ENCODE peak calls at places on chromosomes 1 and 21, in seven cellular contexts. B, N, S, O, X, H and K are unnamed samples. For H3K9me3, the result is how much of the 10 kb centered on the place peaks cover.

GRCh38 chr1:16212251-16212961 is at the start of gene ARHGEF19:
- DNase-seq in S (no peak), H (peak), X (no peak), O (no peak), N (peak), B (no peak), K (peak)

GRCh38 chr1:23657659-23658275 is 33.8 kb upstream of the RPL11 start:
- DNase-seq in O (peak), B (no peak), H (peak), S (peak), N (peak), X (no peak), K (peak)

GRCh38 chr21:45847870-45848269 is 133.7 kb upstream of the COL6A1 start:
- DNase-seq in O (peak), B (no peak), S (no peak), X (no peak), N (no peak), H (no peak), K (no peak)

GRCh38 chr21:45156459-45156858 is 82.1 kb downstream of the ADARB1 start:
- DNase-seq in N (no peak), B (no peak), O (no peak), X (no peak), S (no peak), H (no peak), K (no peak)

GRCh38 chr1:241654641-241655040 is 2.6 kb downstream of the WDR64 start:
- DNase-seq in N (no peak), X (no peak), S (no peak), O (no peak), B (no peak), H (no peak), K (no peak)

GRCh38 chr1:236486315-236486714 is 37.5 kb upstream of the LGALS8 start:
- DNase-seq in O (peak), H (no peak), B (no peak), N (no peak), X (no peak), S (no peak), K (no peak)

GRCh38 chr21:36171327-36171726 is 14.7 kb downstream of the DOP1B start:
- DNase-seq in O (no peak), H (no peak), S (no peak), N (no peak), X (no peak), B (no peak), K (no peak)

GRCh38 chr1:196637606-196638005 is 14.2 kb upstream of the CFH start:
- DNase-seq in O (no peak), N (no peak), X (no peak), H (no peak), B (no peak), S (no peak), K (no peak)

GRCh38 chr1:212295579-212295978 is 10.4 kb downstream of the PPP2R5A start:
- DNase-seq in N (no peak), B (no peak), S (no peak), O (no peak), H (no peak), X (no peak), K (no peak)

GRCh38 chr21:16294128-16294527 is 564.3 kb downstream of the USP25 start:
- DNase-seq in O (no peak), B (no peak), X (no peak), N (no peak), S (no peak), H (no peak), K (no peak)

GRCh38 chr1:198778049-198778448 is 139.2 kb downstream of the PTPRC start:
- DNase-seq in O (no peak), X (no peak), N (no peak), H (peak), B (no peak), S (no peak), K (peak)

GRCh38 chr21:15301014-15301413 is 236.2 kb upstream of the NRIP1 start:
- DNase-seq in X (no peak), B (no peak), N (no peak), H (no peak), O (peak), S (peak), K (no peak)

GRCh38 chr21:46095814-46096595 is 1.9 kb upstream of the COL6A2 start:
- DNase-seq in H (no peak), B (no peak), N (no peak), O (no peak), X (no peak), S (no peak), K (no peak)

GRCh38 chr1:190478193-190479007 is 736 bp upstream of the BRINP3 start:
- DNase-seq in N (peak), O (peak), H (no peak), S (no peak), X (no peak), B (no peak), K (no peak)

GRCh38 chr1:42963378-42964005 is 4.8 kb upstream of the SLC2A1 start:
- DNase-seq in X (no peak), N (no peak), B (no peak), O (peak), S (no peak), H (no peak), K (no peak)

GRCh38 chr1:94490556-94490955 is 51.0 kb downstream of the F3 start:
- DNase-seq in X (no peak), H (no peak), O (no peak), B (no peak), S (no peak), N (no peak), K (no peak)

GRCh38 chr1:35408925-35409324 is 140.4 kb downstream of the ZMYM4 start:
- DNase-seq in B (no peak), X (no peak), S (no peak), N (no peak), O (no peak), H (no peak), K (no peak)

GRCh38 chr1:77039739-77040138 is 172.5 kb downstream of the ST6GALNAC5 start:
- DNase-seq in B (no peak), O (peak), X (no peak), S (no peak), H (no peak), N (no peak), K (no peak)

GRCh38 chr1:85936057-85936456 is 220.5 kb downstream of the COL24A1 start:
- DNase-seq in S (no peak), O (no peak), B (no peak), X (no peak), N (no peak), H (no peak), K (no peak)

GRCh38 chr1:177476706-177477105 is 305.9 kb downstream of the BRINP2 start:
- DNase-seq in O (no peak), N (no peak), S (no peak), X (no peak), B (no peak), H (no peak), K (no peak)

GRCh38 chr1:154497026-154497806 is 4.8 kb upstream of the TDRD10 start:
- DNase-seq in S (no peak), O (no peak), H (peak), X (no peak), B (no peak), N (peak), K (peak)

GRCh38 chr21:44990921-44991320 is 51.1 kb downstream of the SLX9 start:
- DNase-seq in O (no peak), H (peak), N (no peak), X (no peak), B (no peak), S (no peak), K (peak)

GRCh38 chr1:164296172-164296571 is 262.8 kb upstream of the PBX1 start:
- DNase-seq in N (no peak), S (peak), H (no peak), O (no peak), X (no peak), B (no peak), K (peak)

GRCh38 chr1:203320546-203321272 is 15.4 kb downstream of the BTG2 start:
- DNase-seq in O (peak), N (peak), B (no peak), S (no peak), X (peak), H (peak), K (peak)

GRCh38 chr1:111489604-111490003 is 13.8 kb downstream of the ADORA3 start:
- DNase-seq in H (no peak), B (no peak), X (no peak), S (no peak), O (no peak), N (no peak), K (no peak)

GRCh38 chr1:221435510-221435909 is 306.4 kb downstream of the DUSP10 start:
- DNase-seq in H (no peak), N (peak), O (peak), X (no peak), S (peak), B (no peak), K (no peak)

GRCh38 chr1:109161836-109162606 is 48.1 kb downstream of the ELAPOR1 start:
- DNase-seq in H (peak), X (no peak), O (peak), N (peak), B (no peak), S (no peak), K (peak)

GRCh38 chr21:46071082-46071481 is 26.8 kb upstream of the COL6A2 start:
- DNase-seq in H (peak), S (no peak), X (no peak), B (peak), O (no peak), N (no peak), K (peak)

GRCh38 chr1:23627065-23627464 is 64.5 kb upstream of the RPL11 start:
- DNase-seq in X (no peak), O (no peak), S (no peak), B (no peak), H (peak), N (peak), K (no peak)

GRCh38 chr1:15455522-15455921 is 1.0 kb upstream of the CELA2A start:
- DNase-seq in X (no peak), S (no peak), N (no peak), H (no peak), B (no peak), O (peak), K (no peak)

GRCh38 chr1:181351740-181352139 is 131.6 kb upstream of the CACNA1E start:
- DNase-seq in B (no peak), X (no peak), N (no peak), S (no peak), O (no peak), H (no peak), K (no peak)

GRCh38 chr1:119159963-119160362 is 19.5 kb upstream of the WARS2 start:
- DNase-seq in B (no peak), H (no peak), X (no peak), S (no peak), O (peak), N (no peak), K (no peak)

GRCh38 chr1:175072131-175072941 is 4.7 kb downstream of the TNN start:
- DNase-seq in B (peak), N (no peak), S (no peak), O (peak), X (no peak), H (no peak), K (peak)

GRCh38 chr1:100989306-100990077 is 36.1 kb downstream of the DPH5 start:
- DNase-seq in O (peak), N (no peak), S (no peak), H (no peak), B (no peak), X (no peak), K (no peak)

GRCh38 chr21:41726630-41726969 is 40.3 kb downstream of the RIPK4 start:
- DNase-seq in H (no peak), X (no peak), N (no peak), O (no peak), S (no peak), B (no peak), K (no peak)
- H3K27ac ChIP-seq in H (no peak), X (no peak), N (no peak), O (no peak), S (no peak), B (no peak), K (no peak)

DNA sequence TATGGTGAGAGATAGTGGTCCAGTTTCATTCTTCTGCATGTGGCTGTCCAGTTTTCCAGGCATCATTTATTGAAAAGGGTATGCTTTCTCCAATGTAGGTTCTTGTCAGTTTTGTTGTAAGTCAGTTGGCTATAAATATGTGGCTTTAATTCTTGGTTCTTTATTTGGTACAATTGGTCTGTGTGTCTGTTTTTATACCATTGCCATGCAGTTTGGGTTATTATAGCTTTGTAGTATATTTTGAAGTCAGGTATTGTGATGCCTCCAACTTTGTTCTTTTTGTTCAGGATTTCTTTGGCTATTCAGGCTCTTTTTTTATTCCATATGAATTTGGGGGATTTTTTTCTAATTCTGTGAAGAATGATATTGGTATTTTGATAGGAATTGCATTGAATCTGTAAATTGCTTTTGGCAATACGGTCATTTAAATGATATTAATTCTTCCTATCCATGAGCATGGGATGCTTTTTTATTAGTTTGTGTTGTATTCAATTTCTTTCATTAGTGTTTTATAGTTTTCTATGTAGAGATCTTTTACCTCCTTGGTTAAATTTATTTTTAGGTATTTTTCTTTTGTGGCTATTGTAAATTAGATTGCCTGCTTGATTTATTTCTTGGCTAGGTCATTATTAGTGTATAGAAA is 3.3 kb downstream of the DNAH14 start:
- DNase-seq in B (no peak), O (no peak), H (no peak), S (no peak), X (no peak), N (no peak), K (no peak)
- H3K9me3 ChIP-seq in B (under half), O (under half), H (under half), S (under half), X (under half), N (under half), K (under half)

DNA sequence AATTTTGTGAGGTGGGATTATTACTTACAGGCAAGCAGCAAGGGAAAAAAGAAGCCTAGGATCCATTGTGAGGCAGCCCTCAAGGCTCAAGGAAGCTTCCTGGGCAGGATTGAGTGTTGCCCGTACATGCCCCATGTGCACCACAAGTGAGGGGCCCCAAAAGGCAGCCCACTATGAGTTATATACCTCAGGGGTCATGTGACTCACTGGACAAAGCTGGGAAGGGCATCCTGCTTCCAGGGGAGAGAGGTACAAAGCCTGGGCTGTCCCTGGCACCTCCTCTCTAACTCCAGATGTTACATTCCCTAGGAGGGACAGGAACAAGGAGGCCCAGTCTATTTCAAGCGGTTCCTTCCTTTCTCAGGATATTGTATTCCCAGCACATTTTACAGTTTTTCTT is 34.0 kb upstream of the CD1D start:
- DNase-seq in N (no peak), H (no peak), O (no peak), S (no peak), B (no peak), X (no peak), K (no peak)
- H3K4me3 ChIP-seq in N (no peak), H (no peak), O (no peak), S (no peak), B (no peak), X (no peak), K (no peak)

GRCh38 chr1:31055501-31055900 is 10.0 kb downstream of the PUM1 start:
- DNase-seq in H (no peak), S (no peak), O (no peak), B (no peak), X (no peak), N (peak), K (no peak)

GRCh38 chr1:31058012-31058411 is 7.5 kb downstream of the PUM1 start:
- DNase-seq in O (no peak), B (no peak), N (no peak), S (no peak), X (no peak), H (no peak), K (no peak)

GRCh38 chr1:31054349-31054748 is 11.2 kb downstream of the PUM1 start:
- DNase-seq in H (no peak), S (no peak), N (peak), X (no peak), O (peak), B (no peak), K (no peak)

GRCh38 chr1:31055953-31056352 is 9.6 kb downstream of the PUM1 start:
- DNase-seq in S (no peak), X (no peak), H (no peak), B (no peak), N (no peak), O (no peak), K (no peak)

GRCh38 chr1:31054958-31055481 is 10.5 kb downstream of the PUM1 start:
- DNase-seq in O (no peak), N (no peak), S (no peak), X (no peak), B (no peak), H (no peak), K (no peak)
- H3K27ac ChIP-seq in O (peak), N (no peak), S (no peak), X (no peak), B (no peak), H (no peak), K (no peak)

DNA sequence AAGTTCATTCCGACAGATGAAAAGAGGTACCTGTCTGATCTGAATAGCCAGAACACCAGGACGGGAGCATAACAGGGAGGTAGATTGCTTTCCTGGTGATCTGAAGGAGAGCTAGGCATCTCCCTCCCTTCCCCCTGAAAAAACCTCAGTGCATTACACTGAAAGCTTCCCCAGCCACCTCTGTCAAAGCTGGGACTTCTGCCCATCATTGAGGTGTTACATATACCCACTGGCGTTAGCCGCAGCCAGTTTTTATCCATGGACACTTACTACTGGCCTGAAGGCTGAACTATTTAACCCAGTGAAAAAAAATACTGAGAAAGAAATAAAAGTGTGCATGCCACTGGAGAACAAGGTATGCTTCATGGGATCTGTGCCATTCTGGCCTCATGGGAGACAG is 568.3 kb upstream of the ADAMTS5 start:
- DNase-seq in X (no peak), H (no peak), S (no peak), B (no peak), N (no peak), O (no peak), K (no peak)
- H3K9me3 ChIP-seq in X (under half), H (under half), S (under half), B (under half), N (under half), O (under half), K (under half)

GRCh38 chr1:9590201-9590600 is 1.5 kb downstream of the TMEM201 start:
- DNase-seq in N (no peak), B (no peak), S (no peak), H (no peak), X (no peak), O (no peak), K (no peak)
- H3K4me3 ChIP-seq in N (no peak), B (peak), S (peak), H (peak), X (no peak), O (peak), K (no peak)

GRCh38 chr1:117598489-117598888 is 7.4 kb upstream of the TENT5C start:
- DNase-seq in O (no peak), S (no peak), H (no peak), B (no peak), N (no peak), X (no peak), K (no peak)

GRCh38 chr1:117600966-117601365 is 4.9 kb upstream of the TENT5C start:
- DNase-seq in H (no peak), S (no peak), X (no peak), O (peak), B (no peak), N (no peak), K (peak)

GRCh38 chr1:117600325-117600916 is 5.4 kb upstream of the TENT5C start:
- DNase-seq in B (no peak), S (no peak), N (no peak), H (no peak), X (no peak), O (no peak), K (no peak)

GRCh38 chr1:117599822-117600221 is 6.0 kb upstream of the TENT5C start:
- DNase-seq in B (no peak), H (no peak), X (no peak), N (no peak), O (no peak), S (no peak), K (peak)

DNA sequence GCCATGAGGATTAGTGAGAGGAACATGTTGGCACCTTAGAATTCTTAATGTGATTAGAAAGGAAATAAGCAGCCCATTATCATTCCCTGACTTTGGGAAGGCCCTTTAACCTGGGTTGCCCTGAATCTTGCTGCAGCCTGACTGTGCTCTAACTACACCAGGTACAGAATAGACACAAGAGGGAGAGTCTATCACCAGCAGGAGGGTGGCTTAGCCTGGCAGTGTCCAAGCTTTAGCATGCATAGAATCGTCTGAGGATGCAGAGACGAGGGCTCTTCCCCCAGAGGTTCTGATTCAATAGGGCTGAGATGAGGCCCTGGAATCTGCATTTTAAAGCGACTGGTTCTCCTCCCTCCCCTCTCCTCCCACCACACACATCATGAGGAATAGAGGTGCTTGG is 6.6 kb upstream of the TENT5C start:
- DNase-seq in B (no peak), H (no peak), O (no peak), N (no peak), S (no peak), X (no peak), K (no peak)
- H3K27ac ChIP-seq in B (no peak), H (no peak), O (no peak), N (no peak), S (no peak), X (no peak), K (no peak)

GRCh38 chr1:44033041-44033575 is 1.8 kb upstream of the SLC6A9 start:
- DNase-seq in S (no peak), B (no peak), X (no peak), O (no peak), N (no peak), H (no peak), K (no peak)
- H3K9me3 ChIP-seq in S (under half), B (under half), X (under half), O (under half), N (under half), H (under half), K (under half)

GRCh38 chr1:56472860-56473259 is 106.5 kb downstream of the PLPP3 start:
- DNase-seq in O (no peak), B (no peak), N (no peak), X (no peak), S (no peak), H (no peak), K (no peak)

GRCh38 chr1:56481140-56481694 is 98.1 kb downstream of the PLPP3 start:
- DNase-seq in H (no peak), B (no peak), X (no peak), O (no peak), N (no peak), S (no peak), K (no peak)

GRCh38 chr1:56473582-56474270 is 105.6 kb downstream of the PLPP3 start:
- DNase-seq in B (no peak), H (no peak), X (no peak), S (no peak), O (peak), N (no peak), K (no peak)

GRCh38 chr1:56478734-56479133 is 100.6 kb downstream of the PLPP3 start:
- DNase-seq in O (no peak), N (no peak), B (no peak), X (no peak), H (no peak), S (no peak), K (no peak)

GRCh38 chr1:56477164-56478111 is 101.9 kb downstream of the PLPP3 start:
- DNase-seq in S (peak), H (peak), B (peak), X (no peak), N (no peak), O (peak), K (peak)
- H3K4me3 ChIP-seq in S (peak), H (peak), B (peak), X (no peak), N (peak), O (peak), K (peak)

GRCh38 chr1:201791051-201791774 is 37.7 kb upstream of the IPO9 start:
- DNase-seq in O (no peak), B (no peak), S (no peak), N (no peak), X (no peak), H (no peak), K (no peak)
- H3K27ac ChIP-seq in O (peak), B (peak), S (peak), N (no peak), X (no peak), H (peak), K (peak)